ENCODE peak calls at places on chromosomes 12 and 14, in seven cellular contexts. One of them, this sample, is unnamed. For H3K9me3 and H3K4me1, the result is how much of the 10 kb centered on the place peaks cover.

GRCh38 chr12:17276196-17276595 is 670.2 kb upstream of the LMO3 start:
- DNase-seq in IMR-90: no peak
- DNase-seq in osteoblast: no peak
- DNase-seq in hepatocyte: no peak
- DNase-seq in Peyer's patch: no peak
- DNase-seq in psoas muscle: no peak
- DNase-seq in GM23248: no peak
- DNase-seq in this sample: no peak

GRCh38 chr12:57688931-57689330 is 5.0 kb upstream of the OS9 start:
- DNase-seq in Peyer's patch: no peak
- DNase-seq in GM23248: no peak
- DNase-seq in psoas muscle: no peak
- DNase-seq in hepatocyte: no peak
- DNase-seq in osteoblast: no peak
- DNase-seq in IMR-90: no peak
- DNase-seq in this sample: no peak

GRCh38 chr14:38255673-38256357 is at the start of gene CLEC14A:
- DNase-seq in hepatocyte: peak
- DNase-seq in psoas muscle: peak
- DNase-seq in Peyer's patch: peak
- DNase-seq in GM23248: peak
- DNase-seq in osteoblast: no peak
- DNase-seq in IMR-90: no peak
- DNase-seq in this sample: peak

GRCh38 chr12:121741743-121742142 is 29.2 kb downstream of the TMEM120B start:
- DNase-seq in IMR-90: no peak
- DNase-seq in psoas muscle: no peak
- DNase-seq in GM23248: no peak
- DNase-seq in hepatocyte: no peak
- DNase-seq in Peyer's patch: no peak
- DNase-seq in osteoblast: peak
- DNase-seq in this sample: no peak

GRCh38 chr12:102120886-102121285 is 903 bp downstream of the PARPBP start:
- DNase-seq in hepatocyte: peak
- DNase-seq in IMR-90: peak
- DNase-seq in psoas muscle: no peak
- DNase-seq in Peyer's patch: no peak
- DNase-seq in osteoblast: peak
- DNase-seq in GM23248: peak
- DNase-seq in this sample: no peak

GRCh38 chr12:2631613-2632350 is 163.0 kb upstream of the FKBP4 start:
- DNase-seq in psoas muscle: peak
- DNase-seq in Peyer's patch: peak
- DNase-seq in IMR-90: no peak
- DNase-seq in GM23248: no peak
- DNase-seq in hepatocyte: no peak
- DNase-seq in osteoblast: peak
- DNase-seq in this sample: no peak

GRCh38 chr12:22709292-22709691 is 84.3 kb downstream of the ETNK1 start:
- DNase-seq in Peyer's patch: no peak
- DNase-seq in IMR-90: no peak
- DNase-seq in psoas muscle: no peak
- DNase-seq in osteoblast: peak
- DNase-seq in hepatocyte: peak
- DNase-seq in GM23248: peak
- DNase-seq in this sample: no peak

GRCh38 chr12:19759229-19759628 is 319.9 kb downstream of the AEBP2 start:
- DNase-seq in Peyer's patch: no peak
- DNase-seq in osteoblast: peak
- DNase-seq in psoas muscle: no peak
- DNase-seq in hepatocyte: no peak
- DNase-seq in GM23248: peak
- DNase-seq in IMR-90: peak
- DNase-seq in this sample: no peak

GRCh38 chr12:67456281-67456918 is 187.2 kb downstream of the CAND1 start:
- DNase-seq in psoas muscle: no peak
- DNase-seq in GM23248: peak
- DNase-seq in hepatocyte: peak
- DNase-seq in IMR-90: peak
- DNase-seq in osteoblast: no peak
- DNase-seq in Peyer's patch: no peak
- DNase-seq in this sample: peak

GRCh38 chr12:17062296-17063061 is 456.5 kb upstream of the LMO3 start:
- DNase-seq in osteoblast: no peak
- DNase-seq in psoas muscle: no peak
- DNase-seq in IMR-90: no peak
- DNase-seq in GM23248: peak
- DNase-seq in hepatocyte: no peak
- DNase-seq in Peyer's patch: no peak
- DNase-seq in this sample: no peak

GRCh38 chr14:96352708-96353107 is 10.4 kb downstream of the ATG2B start:
- DNase-seq in GM23248: no peak
- DNase-seq in osteoblast: no peak
- DNase-seq in Peyer's patch: no peak
- DNase-seq in hepatocyte: no peak
- DNase-seq in IMR-90: peak
- DNase-seq in psoas muscle: no peak
- DNase-seq in this sample: no peak

GRCh38 chr12:128942960-128943477 is 89.7 kb downstream of the GLT1D1 start:
- DNase-seq in IMR-90: no peak
- DNase-seq in GM23248: no peak
- DNase-seq in osteoblast: no peak
- DNase-seq in hepatocyte: no peak
- DNase-seq in Peyer's patch: no peak
- DNase-seq in psoas muscle: no peak
- DNase-seq in this sample: no peak

GRCh38 chr14:55125403-55125802 is 3.6 kb upstream of the LGALS3 start:
- DNase-seq in Peyer's patch: peak
- DNase-seq in IMR-90: no peak
- DNase-seq in hepatocyte: no peak
- DNase-seq in psoas muscle: no peak
- DNase-seq in osteoblast: no peak
- DNase-seq in GM23248: no peak
- DNase-seq in this sample: no peak

GRCh38 chr12:90199008-90199407 is 490.4 kb upstream of the ATP2B1 start:
- DNase-seq in psoas muscle: no peak
- DNase-seq in GM23248: no peak
- DNase-seq in osteoblast: no peak
- DNase-seq in IMR-90: no peak
- DNase-seq in Peyer's patch: no peak
- DNase-seq in hepatocyte: no peak
- DNase-seq in this sample: no peak

GRCh38 chr12:52795694-52796428 is at the start of gene KRT3:
- DNase-seq in psoas muscle: no peak
- DNase-seq in IMR-90: no peak
- DNase-seq in GM23248: no peak
- DNase-seq in hepatocyte: no peak
- DNase-seq in Peyer's patch: no peak
- DNase-seq in osteoblast: no peak
- DNase-seq in this sample: no peak

GRCh38 chr12:80189241-80189640 is 89.9 kb downstream of the OTOGL start:
- DNase-seq in Peyer's patch: no peak
- DNase-seq in hepatocyte: no peak
- DNase-seq in IMR-90: peak
- DNase-seq in psoas muscle: no peak
- DNase-seq in GM23248: peak
- DNase-seq in osteoblast: peak
- DNase-seq in this sample: no peak

GRCh38 chr12:12612403-12612802 is 727 bp downstream of the CREBL2 start:
- DNase-seq in Peyer's patch: no peak
- DNase-seq in psoas muscle: no peak
- DNase-seq in hepatocyte: peak
- DNase-seq in IMR-90: peak
- DNase-seq in osteoblast: peak
- DNase-seq in GM23248: peak
- DNase-seq in this sample: no peak

GRCh38 chr14:72743626-72744025 is 150.3 kb downstream of the DPF3 start:
- DNase-seq in psoas muscle: no peak
- DNase-seq in IMR-90: no peak
- DNase-seq in osteoblast: peak
- DNase-seq in GM23248: peak
- DNase-seq in hepatocyte: no peak
- DNase-seq in Peyer's patch: no peak
- DNase-seq in this sample: peak

GRCh38 chr12:110373025-110373876 is 30.3 kb downstream of the ANAPC7 start:
- DNase-seq in Peyer's patch: no peak
- DNase-seq in GM23248: no peak
- DNase-seq in hepatocyte: no peak
- DNase-seq in IMR-90: no peak
- DNase-seq in osteoblast: no peak
- DNase-seq in psoas muscle: no peak
- DNase-seq in this sample: no peak

GRCh38 chr14:53715390-53715730 is 241.3 kb downstream of the BMP4 start:
- DNase-seq in IMR-90: peak
- DNase-seq in osteoblast: no peak
- DNase-seq in Peyer's patch: no peak
- DNase-seq in psoas muscle: no peak
- DNase-seq in hepatocyte: peak
- DNase-seq in GM23248: peak
- DNase-seq in this sample: no peak

DNA sequence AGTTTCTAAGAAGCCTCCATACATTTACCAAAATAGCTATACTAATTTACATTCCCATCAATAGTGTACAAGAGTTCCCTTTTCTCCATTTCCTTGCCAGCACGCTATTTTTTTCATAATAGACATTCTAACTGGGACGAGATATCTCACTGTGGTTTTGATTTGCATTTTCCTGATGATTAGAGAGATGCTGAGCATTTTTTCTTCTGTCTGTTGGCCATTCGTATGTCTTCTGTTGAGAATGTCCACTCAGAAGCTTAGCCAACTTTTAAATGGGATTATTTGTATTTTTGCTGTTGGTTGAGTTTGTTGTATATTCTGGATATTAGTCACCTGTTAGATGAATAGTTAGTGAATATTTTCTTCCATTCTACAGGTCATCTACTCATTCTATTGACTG is 144.1 kb downstream of the PRKD1 start:
- DNase-seq in IMR-90: no peak
- DNase-seq in Peyer's patch: no peak
- DNase-seq in GM23248: no peak
- DNase-seq in osteoblast: no peak
- DNase-seq in hepatocyte: no peak
- DNase-seq in psoas muscle: no peak
- DNase-seq in this sample: no peak
- H3K9me3 ChIP-seq in IMR-90: under half
- H3K9me3 ChIP-seq in Peyer's patch: under half
- H3K9me3 ChIP-seq in GM23248: under half
- H3K9me3 ChIP-seq in osteoblast: under half
- H3K9me3 ChIP-seq in hepatocyte: under half
- H3K9me3 ChIP-seq in psoas muscle: under half
- H3K9me3 ChIP-seq in this sample: under half

GRCh38 chr12:96502477-96502876 is 13.1 kb downstream of the CFAP54 start:
- DNase-seq in hepatocyte: no peak
- DNase-seq in osteoblast: no peak
- DNase-seq in IMR-90: no peak
- DNase-seq in psoas muscle: no peak
- DNase-seq in Peyer's patch: no peak
- DNase-seq in GM23248: no peak
- DNase-seq in this sample: no peak

GRCh38 chr12:96501139-96501741 is 11.9 kb downstream of the CFAP54 start:
- DNase-seq in psoas muscle: peak
- DNase-seq in IMR-90: peak
- DNase-seq in hepatocyte: peak
- DNase-seq in osteoblast: no peak
- DNase-seq in GM23248: peak
- DNase-seq in Peyer's patch: no peak
- DNase-seq in this sample: no peak

GRCh38 chr12:96501908-96502307 is 12.5 kb downstream of the CFAP54 start:
- DNase-seq in Peyer's patch: no peak
- DNase-seq in psoas muscle: no peak
- DNase-seq in IMR-90: no peak
- DNase-seq in hepatocyte: no peak
- DNase-seq in GM23248: no peak
- DNase-seq in osteoblast: no peak
- DNase-seq in this sample: no peak

GRCh38 chr12:96502949-96503532 is 13.7 kb downstream of the CFAP54 start:
- DNase-seq in Peyer's patch: no peak
- DNase-seq in psoas muscle: no peak
- DNase-seq in GM23248: no peak
- DNase-seq in osteoblast: no peak
- DNase-seq in IMR-90: no peak
- DNase-seq in hepatocyte: no peak
- DNase-seq in this sample: no peak

GRCh38 chr12:96500686-96501085 is 11.3 kb downstream of the CFAP54 start:
- DNase-seq in Peyer's patch: no peak
- DNase-seq in hepatocyte: no peak
- DNase-seq in osteoblast: no peak
- DNase-seq in psoas muscle: no peak
- DNase-seq in IMR-90: peak
- DNase-seq in GM23248: peak
- DNase-seq in this sample: no peak
- H3K4me1 ChIP-seq in Peyer's patch: under half
- H3K4me1 ChIP-seq in hepatocyte: under half
- H3K4me1 ChIP-seq in osteoblast: under half
- H3K4me1 ChIP-seq in psoas muscle: under half
- H3K4me1 ChIP-seq in IMR-90: under half
- H3K4me1 ChIP-seq in GM23248: under half
- H3K4me1 ChIP-seq in this sample: under half

DNA sequence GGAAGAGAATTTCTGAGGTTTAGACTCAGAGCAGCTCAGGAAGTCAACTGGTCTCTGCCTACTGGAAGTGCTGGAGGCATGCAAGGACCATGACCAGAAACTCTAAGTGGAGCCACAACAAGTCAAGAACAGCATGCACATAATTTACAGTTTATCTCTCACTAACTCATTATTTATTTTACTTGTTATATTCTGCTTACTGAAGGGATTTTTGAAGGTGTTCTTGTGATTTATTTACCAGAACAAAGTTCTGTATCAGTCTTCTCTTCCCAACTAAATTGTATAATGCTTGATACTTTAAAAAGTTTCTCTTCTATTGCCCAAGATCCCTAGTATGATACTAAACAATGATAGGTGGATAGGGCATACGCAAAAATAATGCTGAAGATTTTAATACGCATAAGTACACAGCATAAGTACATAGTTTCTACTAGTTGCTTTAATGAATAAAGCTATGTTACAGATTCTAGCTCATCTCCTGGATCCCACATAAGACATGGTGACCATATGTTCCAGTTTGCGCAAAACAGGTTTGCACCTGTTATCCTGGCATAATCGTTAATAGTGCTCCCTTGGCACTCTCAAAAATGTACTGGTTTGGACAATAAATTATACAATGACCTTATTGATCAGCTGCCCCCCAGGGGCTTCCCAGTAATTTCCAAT is 11.6 kb upstream of the SPTB start:
- DNase-seq in GM23248: no peak
- DNase-seq in IMR-90: no peak
- DNase-seq in Peyer's patch: no peak
- DNase-seq in osteoblast: no peak
- DNase-seq in psoas muscle: no peak
- DNase-seq in hepatocyte: no peak
- DNase-seq in this sample: no peak
- H3K9me3 ChIP-seq in GM23248: under half
- H3K9me3 ChIP-seq in IMR-90: under half
- H3K9me3 ChIP-seq in Peyer's patch: under half
- H3K9me3 ChIP-seq in osteoblast: under half
- H3K9me3 ChIP-seq in psoas muscle: under half
- H3K9me3 ChIP-seq in hepatocyte: under half
- H3K9me3 ChIP-seq in this sample: under half

GRCh38 chr12:47782372-47782770 is 9.3 kb downstream of the SLC48A1 start:
- DNase-seq in hepatocyte: peak
- DNase-seq in Peyer's patch: no peak
- DNase-seq in GM23248: no peak
- DNase-seq in IMR-90: no peak
- DNase-seq in psoas muscle: no peak
- DNase-seq in osteoblast: no peak
- DNase-seq in this sample: no peak
- H3K4me1 ChIP-seq in hepatocyte: under half
- H3K4me1 ChIP-seq in Peyer's patch: under half
- H3K4me1 ChIP-seq in GM23248: under half
- H3K4me1 ChIP-seq in IMR-90: under half
- H3K4me1 ChIP-seq in psoas muscle: under half
- H3K4me1 ChIP-seq in osteoblast: under half
- H3K4me1 ChIP-seq in this sample: under half